ENCODE peak calls at places on chromosomes 13 and 19, in six cellular contexts. E is mesendoderm, I is right atrium auricular region, Y is mucosa of descending colon, T is pancreas, D is PC-9. G is an unnamed sample.

GRCh38 chr19:49503582-49503962 is 7.3 kb downstream of the RPS11 start:
- DNase-seq in E (no peak), I (no peak), Y (no peak), T (no peak), D (no peak), G (no peak)

GRCh38 chr13:83498486-83499190 is 383.6 kb downstream of the SLITRK1 start:
- DNase-seq in E (no peak), I (no peak), Y (no peak), T (no peak), D (no peak), G (no peak)

GRCh38 chr13:26498524-26499208 is 58.8 kb upstream of the WASF3 start:
- DNase-seq in E (no peak), I (no peak), Y (no peak), T (no peak), D (no peak), G (no peak)

GRCh38 chr13:48297131-48297786 is 6.3 kb upstream of the RB1 start:
- DNase-seq in E (no peak), I (no peak), Y (no peak), T (no peak), D (no peak), G (no peak)

GRCh38 chr19:52095172-52096014 is at the start of gene ZNF841:
- DNase-seq in E (peak; percentile 97), I (peak; percentile 94), Y (peak; percentile 95), T (peak; percentile 96), D (peak; percentile 99), G (peak; percentile 91)

GRCh38 chr19:925912-926594 is at the start of gene ARID3A:
- DNase-seq in E (no peak), I (peak; percentile 69), Y (no peak), T (peak; percentile 75), D (no peak), G (no peak)

GRCh38 chr13:61751039-61751438 is 335.4 kb upstream of the PCDH20 start:
- DNase-seq in E (no peak), I (no peak), Y (no peak), T (no peak), D (no peak), G (no peak)

GRCh38 chr13:32323912-32324311 is 8.6 kb downstream of the BRCA2 start:
- DNase-seq in E (no peak), I (no peak), Y (no peak), T (no peak), D (no peak), G (no peak)

GRCh38 chr13:36778083-36778671 is 40.8 kb upstream of the RFXAP start:
- DNase-seq in E (peak; percentile 93), I (no peak), Y (no peak), T (no peak), D (peak; percentile 24), G (no peak)

GRCh38 chr19:571127-571974 is 1.0 kb upstream of the BSG start:
- DNase-seq in E (peak; percentile 74), I (no peak), Y (peak; percentile 76), T (peak; percentile 49), D (peak; percentile 59), G (peak; percentile 62)

GRCh38 chr19:18729933-18730530 is 46.6 kb downstream of the CRTC1 start:
- DNase-seq in E (no peak), I (no peak), Y (no peak), T (no peak), D (no peak), G (no peak)

GRCh38 chr19:5974721-5975387 is 3.1 kb downstream of the RANBP3 start:
- DNase-seq in E (no peak), I (no peak), Y (no peak), T (no peak), D (no peak), G (peak; percentile 77)

GRCh38 chr19:1471514-1472107 is 7.4 kb downstream of the C19orf25 start:
- DNase-seq in E (no peak), I (no peak), Y (no peak), T (peak; percentile 33), D (no peak), G (no peak)

GRCh38 chr19:722553-723101 is 13.9 kb downstream of the PALM start:
- DNase-seq in E (no peak), I (no peak), Y (no peak), T (no peak), D (peak; percentile 23), G (no peak)

GRCh38 chr13:113965968-113966884 is 7.7 kb downstream of the C13orf46 start:
- DNase-seq in E (no peak), I (no peak), Y (no peak), T (no peak), D (no peak), G (no peak)

GRCh38 chr19:42185281-42185680 is 32.2 kb downstream of the DEDD2 start:
- DNase-seq in E (no peak), I (no peak), Y (no peak), T (no peak), D (no peak), G (peak; percentile 45)

GRCh38 chr13:89407357-89407756 is 1736.2 kb downstream of the SLITRK5 start:
- DNase-seq in E (no peak), I (no peak), Y (no peak), T (no peak), D (no peak), G (no peak)

GRCh38 chr13:21458816-21459701 is at the start of gene ZDHHC20:
- DNase-seq in E (peak; percentile 89), I (peak; percentile 84), Y (peak; percentile 98), T (peak; percentile 96), D (peak; percentile 86), G (peak; percentile 91)

DNA sequence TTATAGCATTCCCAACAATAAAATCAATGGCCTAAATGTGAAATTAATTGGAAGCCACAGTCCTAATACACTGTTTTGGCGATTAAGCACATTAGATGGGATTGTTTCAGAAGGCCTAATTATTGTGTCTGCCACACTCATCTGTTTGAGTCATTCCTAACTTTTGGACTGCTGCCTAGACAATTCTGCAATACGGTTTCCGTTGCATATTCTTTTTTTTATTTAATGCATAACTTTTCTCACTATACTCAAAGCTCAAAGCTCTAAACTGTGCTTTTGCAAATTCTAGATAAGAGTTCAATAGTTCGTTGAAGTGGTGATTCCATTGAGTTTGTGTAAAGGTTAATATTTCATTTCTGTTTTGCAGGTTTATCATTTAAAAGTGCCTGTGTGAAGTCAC is 53.1 kb downstream of the MBNL2 start:
- DNase-seq in E (no peak), I (no peak), Y (no peak), T (no peak), D (no peak), G (peak; percentile 26)
- H3K4me1 ChIP-seq in E (peaks cover 3% of the 10 kb centered on the region), I (no peaks in the 10 kb centered on the region), Y (peaks cover 23% of the 10 kb centered on the region), T (peaks cover 58% of the 10 kb centered on the region), D (peaks cover 90% of the 10 kb centered on the region), G (no peaks in the 10 kb centered on the region)

DNA sequence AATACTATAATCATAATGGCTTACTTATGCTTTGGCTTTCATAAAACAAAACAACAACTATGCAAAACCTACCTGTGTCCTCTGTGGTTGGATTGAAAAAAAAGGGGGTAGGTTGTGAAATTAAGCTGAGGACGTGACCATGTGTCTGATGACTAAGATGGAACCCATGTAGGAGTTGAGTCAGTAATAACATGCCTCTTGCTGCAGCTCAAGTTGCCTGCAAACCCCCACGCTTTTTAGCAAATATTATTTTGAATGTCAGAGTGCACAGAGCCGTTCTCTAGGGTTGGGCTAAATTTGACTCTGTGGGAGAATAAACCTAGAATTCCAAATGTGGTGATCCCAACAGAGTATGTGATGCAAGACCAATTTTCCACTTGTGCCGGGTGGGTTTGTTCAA is 209.3 kb downstream of the KCNRG start:
- DNase-seq in E (no peak), I (no peak), Y (no peak), T (no peak), D (no peak), G (no peak)
- H3K4me1 ChIP-seq in E (no peaks in the 10 kb centered on the region), I (no peaks in the 10 kb centered on the region), Y (no peaks in the 10 kb centered on the region), T (peaks cover 12% of the 10 kb centered on the region), D (peaks cover 5% of the 10 kb centered on the region), G (peaks cover 2% of the 10 kb centered on the region)

GRCh38 chr13:43377149-43377548 is 353.8 kb downstream of the DNAJC15 start:
- DNase-seq in E (no peak), I (no peak), Y (no peak), T (peak; percentile 45), D (no peak), G (no peak)

GRCh38 chr13:43379738-43380137 is 356.4 kb downstream of the DNAJC15 start:
- DNase-seq in E (no peak), I (no peak), Y (no peak), T (no peak), D (no peak), G (no peak)

GRCh38 chr13:43374621-43375020 is 351.2 kb downstream of the DNAJC15 start:
- DNase-seq in E (no peak), I (no peak), Y (no peak), T (no peak), D (no peak), G (no peak)

GRCh38 chr13:43376596-43376995 is 353.2 kb downstream of the DNAJC15 start:
- DNase-seq in E (no peak), I (no peak), Y (no peak), T (no peak), D (no peak), G (no peak)

DNA sequence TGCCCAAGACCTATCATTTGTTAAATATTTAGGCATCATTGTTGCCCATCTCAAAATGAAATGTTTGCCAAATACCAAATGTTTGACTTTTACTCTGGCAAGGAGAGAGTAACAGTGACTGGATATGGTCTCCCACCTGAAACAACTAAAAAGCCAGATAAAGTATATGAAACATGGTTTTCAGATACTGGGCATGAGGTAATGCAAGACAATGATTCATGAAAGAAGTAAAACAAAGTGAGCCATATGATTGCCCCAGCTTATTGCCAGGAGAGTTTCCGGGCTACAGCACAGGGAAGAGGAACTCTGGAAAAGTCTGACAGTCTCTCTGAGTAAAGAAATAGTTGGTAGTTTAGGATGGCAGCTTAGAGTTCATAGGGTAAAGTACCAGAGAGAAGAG is 354.6 kb downstream of the DNAJC15 start:
- DNase-seq in E (no peak), I (no peak), Y (no peak), T (no peak), D (no peak), G (no peak)
- H3K4me1 ChIP-seq in E (no peaks in the 10 kb centered on the region), I (peaks cover 3% of the 10 kb centered on the region), Y (no peaks in the 10 kb centered on the region), T (peaks cover 6% of the 10 kb centered on the region), D (no peaks in the 10 kb centered on the region), G (no peaks in the 10 kb centered on the region)

GRCh38 chr13:39365879-39366278 is 237.1 kb downstream of the LHFPL6 start:
- DNase-seq in E (no peak), I (no peak), Y (no peak), T (no peak), D (no peak), G (no peak)
- H3K4me1 ChIP-seq in E (peaks cover 4% of the 10 kb centered on the region), I (no peaks in the 10 kb centered on the region), Y (no peaks in the 10 kb centered on the region), T (no peaks in the 10 kb centered on the region), D (peaks cover 8% of the 10 kb centered on the region), G (no peaks in the 10 kb centered on the region)

GRCh38 chr13:91355826-91356710 is 8.6 kb downstream of the MIR17HG start:
- DNase-seq in E (no peak), I (no peak), Y (no peak), T (no peak), D (no peak), G (no peak)
- H3K4me1 ChIP-seq in E (peaks cover 1% of the 10 kb centered on the region), I (no peaks in the 10 kb centered on the region), Y (no peaks in the 10 kb centered on the region), T (peaks cover 16% of the 10 kb centered on the region), D (peaks cover 10% of the 10 kb centered on the region), G (peaks cover 7% of the 10 kb centered on the region)